ENCODE peak calls at places on chromosome 1, in nine cellular contexts. One of them, this sample, is unnamed.

GRCh38 chr1:36764796-36765195 is 269.5 kb downstream of the GRIK3 start:
- DNase-seq in HL-60: no peak
- DNase-seq in left lung: no peak
- DNase-seq in chondrocyte: no peak
- DNase-seq in GM06990: no peak
- DNase-seq in fibroblast of the aortic adventitia: no peak
- DNase-seq in A549: no peak
- DNase-seq in HFF-Myc: no peak
- DNase-seq in cardiac fibroblast: no peak
- DNase-seq in this sample: no peak

GRCh38 chr1:96361251-96361856 is 360.2 kb upstream of the PTBP2 start:
- DNase-seq in HL-60: no peak
- DNase-seq in left lung: no peak
- DNase-seq in chondrocyte: no peak
- DNase-seq in GM06990: no peak
- DNase-seq in fibroblast of the aortic adventitia: no peak
- DNase-seq in A549: no peak
- DNase-seq in HFF-Myc: no peak
- DNase-seq in cardiac fibroblast: no peak
- DNase-seq in this sample: no peak

GRCh38 chr1:232016636-232017035 is 390.0 kb downstream of the DISC1 start:
- DNase-seq in HL-60: no peak
- DNase-seq in left lung: no peak
- DNase-seq in chondrocyte: no peak
- DNase-seq in GM06990: no peak
- DNase-seq in fibroblast of the aortic adventitia: no peak
- DNase-seq in A549: no peak
- DNase-seq in HFF-Myc: no peak
- DNase-seq in cardiac fibroblast: no peak
- DNase-seq in this sample: no peak

GRCh38 chr1:226644541-226645176 is 94.4 kb downstream of the ITPKB start:
- DNase-seq in HL-60: no peak
- DNase-seq in left lung: peak; percentile 31
- DNase-seq in chondrocyte: peak; percentile 65
- DNase-seq in GM06990: no peak
- DNase-seq in fibroblast of the aortic adventitia: no peak
- DNase-seq in A549: no peak
- DNase-seq in HFF-Myc: no peak
- DNase-seq in cardiac fibroblast: no peak
- DNase-seq in this sample: no peak

GRCh38 chr1:41371630-41372599 is 10.7 kb downstream of the FOXO6 start:
- DNase-seq in HL-60: peak; percentile 74
- DNase-seq in left lung: no peak
- DNase-seq in chondrocyte: no peak
- DNase-seq in GM06990: no peak
- DNase-seq in fibroblast of the aortic adventitia: no peak
- DNase-seq in A549: no peak
- DNase-seq in HFF-Myc: peak; percentile 16
- DNase-seq in cardiac fibroblast: no peak
- DNase-seq in this sample: no peak

GRCh38 chr1:84582802-84583587 is 8.8 kb upstream of the CTBS start:
- DNase-seq in HL-60: no peak
- DNase-seq in left lung: no peak
- DNase-seq in chondrocyte: no peak
- DNase-seq in GM06990: no peak
- DNase-seq in fibroblast of the aortic adventitia: peak; percentile 65
- DNase-seq in A549: no peak
- DNase-seq in HFF-Myc: peak; percentile 44
- DNase-seq in cardiac fibroblast: peak; percentile 44
- DNase-seq in this sample: no peak

GRCh38 chr1:89331890-89332289 is 32.0 kb upstream of the GBP6 start:
- DNase-seq in HL-60: no peak
- DNase-seq in left lung: no peak
- DNase-seq in chondrocyte: no peak
- DNase-seq in GM06990: no peak
- DNase-seq in fibroblast of the aortic adventitia: no peak
- DNase-seq in A549: no peak
- DNase-seq in HFF-Myc: no peak
- DNase-seq in cardiac fibroblast: no peak
- DNase-seq in this sample: no peak

GRCh38 chr1:170309389-170310013 is 163.7 kb downstream of the NTMT2 start:
- DNase-seq in HL-60: no peak
- DNase-seq in left lung: peak; percentile 53
- DNase-seq in chondrocyte: no peak
- DNase-seq in GM06990: no peak
- DNase-seq in fibroblast of the aortic adventitia: peak; percentile 96
- DNase-seq in A549: no peak
- DNase-seq in HFF-Myc: peak; percentile 95
- DNase-seq in cardiac fibroblast: peak; percentile 92
- DNase-seq in this sample: no peak

GRCh38 chr1:223556414-223557124 is 108.9 kb downstream of the CAPN8 start:
- DNase-seq in HL-60: peak; percentile 61
- DNase-seq in left lung: peak; percentile 57
- DNase-seq in chondrocyte: no peak
- DNase-seq in GM06990: peak; percentile 37
- DNase-seq in fibroblast of the aortic adventitia: peak; percentile 10
- DNase-seq in A549: peak; percentile 46
- DNase-seq in HFF-Myc: no peak
- DNase-seq in cardiac fibroblast: peak; percentile 26
- DNase-seq in this sample: peak; percentile 59

GRCh38 chr1:145858238-145858936 is 494 bp downstream of the PIAS3 start:
- DNase-seq in HL-60: peak; percentile 42
- DNase-seq in left lung: peak; percentile 64
- DNase-seq in chondrocyte: no peak
- DNase-seq in GM06990: no peak
- DNase-seq in fibroblast of the aortic adventitia: peak; percentile 34
- DNase-seq in A549: peak; percentile 74
- DNase-seq in HFF-Myc: no peak
- DNase-seq in cardiac fibroblast: peak; percentile 35
- DNase-seq in this sample: peak; percentile 85

GRCh38 chr1:110478241-110478640 is 27.3 kb downstream of the PROK1 start:
- DNase-seq in HL-60: no peak
- DNase-seq in left lung: no peak
- DNase-seq in chondrocyte: no peak
- DNase-seq in GM06990: no peak
- DNase-seq in fibroblast of the aortic adventitia: no peak
- DNase-seq in A549: no peak
- DNase-seq in HFF-Myc: no peak
- DNase-seq in cardiac fibroblast: no peak
- DNase-seq in this sample: no peak

GRCh38 chr1:61301824-61302652 is 219.7 kb downstream of the NFIA start:
- DNase-seq in HL-60: no peak
- DNase-seq in left lung: no peak
- DNase-seq in chondrocyte: no peak
- DNase-seq in GM06990: no peak
- DNase-seq in fibroblast of the aortic adventitia: peak; percentile 88
- DNase-seq in A549: no peak
- DNase-seq in HFF-Myc: peak; percentile 39
- DNase-seq in cardiac fibroblast: peak; percentile 98
- DNase-seq in this sample: no peak

GRCh38 chr1:159932296-159933285 is 7.3 kb upstream of the TAGLN2 start:
- DNase-seq in HL-60: no peak
- DNase-seq in left lung: no peak
- DNase-seq in chondrocyte: peak; percentile 71
- DNase-seq in GM06990: no peak
- DNase-seq in fibroblast of the aortic adventitia: no peak
- DNase-seq in A549: no peak
- DNase-seq in HFF-Myc: no peak
- DNase-seq in cardiac fibroblast: peak; percentile 33
- DNase-seq in this sample: peak; percentile 53

GRCh38 chr1:37561794-37562132 is 5.0 kb downstream of the DNALI1 start:
- DNase-seq in HL-60: peak; percentile 36
- DNase-seq in left lung: no peak
- DNase-seq in chondrocyte: no peak
- DNase-seq in GM06990: no peak
- DNase-seq in fibroblast of the aortic adventitia: peak; percentile 35
- DNase-seq in A549: peak; percentile 47
- DNase-seq in HFF-Myc: no peak
- DNase-seq in cardiac fibroblast: peak; percentile 60
- DNase-seq in this sample: peak; percentile 48

DNA sequence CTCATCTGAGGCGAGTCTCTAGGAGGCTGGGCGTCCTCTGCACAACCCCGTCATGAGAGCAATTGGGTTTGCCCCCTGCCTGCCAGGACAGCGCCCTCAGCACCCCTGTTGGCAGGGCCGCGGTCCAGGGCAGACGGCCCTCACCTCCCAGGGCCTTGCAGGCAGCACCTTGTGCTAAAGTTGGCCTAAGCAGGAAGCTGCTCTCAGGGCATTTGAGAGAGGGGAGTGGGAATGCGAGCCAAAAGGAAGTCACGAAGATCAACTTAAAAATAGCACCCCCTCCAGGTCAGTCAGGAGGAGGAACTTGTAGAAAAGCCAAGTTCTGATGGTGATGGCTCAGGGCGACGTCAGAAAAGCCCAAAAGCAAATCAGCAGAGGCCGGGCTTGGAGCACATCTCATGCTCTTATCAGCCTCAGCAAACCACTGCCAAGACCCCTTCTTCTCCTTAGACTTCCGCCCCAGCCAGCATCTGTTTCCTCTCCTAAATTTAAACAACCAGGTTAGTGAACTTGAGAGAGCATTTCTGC is 12.6 kb upstream of the ADORA3 start:
- DNase-seq in HL-60: peak; percentile 79
- DNase-seq in left lung: no peak
- DNase-seq in chondrocyte: no peak
- DNase-seq in GM06990: peak; percentile 79
- DNase-seq in fibroblast of the aortic adventitia: peak; percentile 85
- DNase-seq in A549: no peak
- DNase-seq in HFF-Myc: peak; percentile 33
- DNase-seq in cardiac fibroblast: peak; percentile 77
- DNase-seq in this sample: peak; percentile 60
- TF ChIP-seq CTCF in HL-60: peak; percentile 35
- TF ChIP-seq CTCF in left lung: peak; percentile 35
- TF ChIP-seq CTCF in chondrocyte: peak; percentile 27
- TF ChIP-seq CTCF in GM06990: peak; percentile 38
- TF ChIP-seq CTCF in fibroblast of the aortic adventitia: peak; percentile 27
- TF ChIP-seq CTCF in A549: no peak
- TF ChIP-seq CTCF in HFF-Myc: peak; percentile 30
- TF ChIP-seq CTCF in cardiac fibroblast: peak; percentile 33
- TF ChIP-seq CTCF in this sample: peak; percentile 30

GRCh38 chr1:115643636-115644035 is 1.9 kb downstream of the VANGL1 start:
- DNase-seq in HL-60: no peak
- DNase-seq in left lung: no peak
- DNase-seq in chondrocyte: no peak
- DNase-seq in GM06990: no peak
- DNase-seq in fibroblast of the aortic adventitia: no peak
- DNase-seq in A549: no peak
- DNase-seq in HFF-Myc: no peak
- DNase-seq in cardiac fibroblast: no peak
- DNase-seq in this sample: no peak

GRCh38 chr1:115641762-115642167 is at the start of gene VANGL1:
- DNase-seq in HL-60: peak; percentile 64
- DNase-seq in left lung: peak; percentile 57
- DNase-seq in chondrocyte: no peak
- DNase-seq in GM06990: peak; percentile 75
- DNase-seq in fibroblast of the aortic adventitia: peak; percentile 46
- DNase-seq in A549: peak; percentile 56
- DNase-seq in HFF-Myc: no peak
- DNase-seq in cardiac fibroblast: peak; percentile 56
- DNase-seq in this sample: peak; percentile 90

GRCh38 chr1:115644109-115644508 is 2.3 kb downstream of the VANGL1 start:
- DNase-seq in HL-60: no peak
- DNase-seq in left lung: no peak
- DNase-seq in chondrocyte: no peak
- DNase-seq in GM06990: no peak
- DNase-seq in fibroblast of the aortic adventitia: no peak
- DNase-seq in A549: no peak
- DNase-seq in HFF-Myc: no peak
- DNase-seq in cardiac fibroblast: no peak
- DNase-seq in this sample: no peak

GRCh38 chr1:115643219-115643618 is 1.4 kb downstream of the VANGL1 start:
- DNase-seq in HL-60: no peak
- DNase-seq in left lung: no peak
- DNase-seq in chondrocyte: no peak
- DNase-seq in GM06990: no peak
- DNase-seq in fibroblast of the aortic adventitia: no peak
- DNase-seq in A549: no peak
- DNase-seq in HFF-Myc: no peak
- DNase-seq in cardiac fibroblast: no peak
- DNase-seq in this sample: no peak

DNA sequence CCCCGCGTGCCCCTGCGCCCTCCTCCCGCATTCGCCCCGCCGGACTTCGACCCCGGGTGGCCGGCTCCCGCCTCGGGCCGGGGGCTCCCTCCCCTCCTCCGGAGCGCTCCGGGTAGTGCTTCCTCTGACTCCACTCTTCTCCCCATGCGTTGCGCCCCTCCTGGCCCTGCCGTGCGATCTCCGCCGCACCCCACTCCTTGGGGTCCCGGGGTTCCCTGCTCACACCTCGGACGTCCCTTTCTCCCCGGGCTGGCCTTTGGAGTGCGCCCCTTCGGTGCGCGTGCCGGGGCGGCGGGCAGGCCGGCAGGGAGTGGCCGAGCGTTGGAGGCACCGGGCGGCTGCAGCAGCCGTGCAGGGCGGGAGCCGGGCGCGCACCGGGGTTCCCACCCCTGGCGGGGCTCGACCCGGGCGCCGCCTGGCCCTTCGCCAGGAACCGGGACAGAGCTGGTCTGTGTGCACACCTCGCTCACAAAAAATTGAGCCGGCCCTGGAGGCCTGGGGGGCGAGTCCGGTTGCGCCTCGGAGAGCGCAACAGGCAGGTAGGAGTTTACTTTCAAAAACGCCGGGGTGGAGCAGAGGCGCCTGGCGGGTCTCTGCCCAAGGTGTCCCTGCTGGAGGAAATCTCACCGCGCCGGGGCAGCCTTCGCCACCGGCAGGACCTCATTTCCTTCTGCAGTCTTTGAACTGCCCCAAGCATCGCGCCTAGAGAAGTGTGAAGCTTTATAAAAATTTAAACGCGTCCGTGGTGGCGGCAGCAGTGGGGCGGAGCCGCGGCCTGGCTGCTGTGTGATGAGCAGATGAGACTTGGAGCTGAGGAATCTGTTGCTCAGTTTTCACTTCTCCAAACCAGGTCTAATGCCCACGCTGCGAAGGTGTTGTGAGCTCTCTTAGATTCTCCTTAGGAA is 650 bp downstream of the VANGL1 start:
- DNase-seq in HL-60: peak; percentile 67
- DNase-seq in left lung: peak; percentile 40
- DNase-seq in chondrocyte: no peak
- DNase-seq in GM06990: peak; percentile 83
- DNase-seq in fibroblast of the aortic adventitia: peak; percentile 43
- DNase-seq in A549: peak; percentile 32
- DNase-seq in HFF-Myc: no peak
- DNase-seq in cardiac fibroblast: peak; percentile 52
- DNase-seq in this sample: peak; percentile 82
- TF ChIP-seq CTCF in HL-60: no peak
- TF ChIP-seq CTCF in left lung: no peak
- TF ChIP-seq CTCF in chondrocyte: peak; percentile 44
- TF ChIP-seq CTCF in GM06990: no peak
- TF ChIP-seq CTCF in fibroblast of the aortic adventitia: peak; percentile 10
- TF ChIP-seq CTCF in A549: peak; percentile 11
- TF ChIP-seq CTCF in HFF-Myc: no peak
- TF ChIP-seq CTCF in cardiac fibroblast: no peak
- TF ChIP-seq CTCF in this sample: no peak

GRCh38 chr1:176466514-176466913 is 3.5 kb downstream of the PAPPA2 start:
- DNase-seq in HL-60: no peak
- DNase-seq in left lung: no peak
- DNase-seq in chondrocyte: no peak
- DNase-seq in GM06990: no peak
- DNase-seq in fibroblast of the aortic adventitia: peak; percentile 2
- DNase-seq in A549: peak; percentile 19
- DNase-seq in HFF-Myc: no peak
- DNase-seq in cardiac fibroblast: no peak
- DNase-seq in this sample: peak; percentile 5
- TF ChIP-seq CTCF in HL-60: no peak
- TF ChIP-seq CTCF in left lung: no peak
- TF ChIP-seq CTCF in chondrocyte: no peak
- TF ChIP-seq CTCF in GM06990: peak; percentile 45
- TF ChIP-seq CTCF in fibroblast of the aortic adventitia: peak; percentile 16
- TF ChIP-seq CTCF in A549: no peak
- TF ChIP-seq CTCF in HFF-Myc: peak; percentile 44
- TF ChIP-seq CTCF in cardiac fibroblast: no peak
- TF ChIP-seq CTCF in this sample: peak; percentile 40

GRCh38 chr1:184483101-184483813 is 96.4 kb downstream of the C1orf21 start:
- DNase-seq in HL-60: no peak
- DNase-seq in left lung: peak; percentile 61
- DNase-seq in chondrocyte: no peak
- DNase-seq in GM06990: no peak
- DNase-seq in fibroblast of the aortic adventitia: peak; percentile 78
- DNase-seq in A549: no peak
- DNase-seq in HFF-Myc: no peak
- DNase-seq in cardiac fibroblast: peak; percentile 38
- DNase-seq in this sample: no peak
- TF ChIP-seq CTCF in HL-60: no peak
- TF ChIP-seq CTCF in left lung: no peak
- TF ChIP-seq CTCF in chondrocyte: no peak
- TF ChIP-seq CTCF in GM06990: peak; percentile 44
- TF ChIP-seq CTCF in fibroblast of the aortic adventitia: peak; percentile 24
- TF ChIP-seq CTCF in A549: no peak
- TF ChIP-seq CTCF in HFF-Myc: no peak
- TF ChIP-seq CTCF in cardiac fibroblast: no peak
- TF ChIP-seq CTCF in this sample: no peak